ENCODE peak calls at places on chromosomes 4 and X, in nine cellular contexts. W is lower lobe of right lung, E is lung, O is lower leg skin, L is HAP-1, J is AG09309, I is heart left ventricle, V is GM23338, S is astrocyte of the spinal cord. Q is an unnamed sample.

GRCh38 chr4:180665994-180666818 is 1577.0 kb upstream of the TENM3 start:
- DNase-seq in W (no peak), E (no peak), O (no peak), L (peak; percentile 77), J (peak; percentile 1), I (no peak), V (peak; percentile 88), S (peak; percentile 55), Q (no peak)

GRCh38 chr4:76562851-76563803 is 128.1 kb downstream of the SHROOM3 start:
- DNase-seq in W (no peak), E (no peak), O (no peak), L (no peak), J (no peak), I (no peak), V (no peak), S (peak; percentile 47), Q (no peak)

GRCh38 chr4:64272432-64272831 is 136.8 kb downstream of the TECRL start:
- DNase-seq in W (no peak), E (no peak), O (no peak), L (no peak), J (no peak), I (peak; percentile 33), V (no peak), S (peak; percentile 0), Q (no peak)

GRCh38 chrX:150253946-150254615 is 109.0 kb upstream of the MAMLD1 start:
- DNase-seq in W (no peak), E (peak; percentile 26), O (peak; percentile 78), L (no peak), J (no peak), I (no peak), V (no peak), S (peak; percentile 15), Q (no peak)

GRCh38 chr4:89906787-89907521 is 12.3 kb downstream of the MMRN1 start:
- DNase-seq in W (no peak), E (no peak), O (no peak), L (peak; percentile 51), J (no peak), I (no peak), V (no peak), S (no peak), Q (no peak)

GRCh38 chr4:24174622-24175021 is 284.8 kb upstream of the PPARGC1A start:
- DNase-seq in W (no peak), E (no peak), O (no peak), L (no peak), J (no peak), I (no peak), V (no peak), S (no peak), Q (peak; percentile 26)

GRCh38 chrX:68428431-68428830 is 4.9 kb downstream of the OPHN1 start:
- DNase-seq in W (no peak), E (no peak), O (no peak), L (peak; percentile 13), J (no peak), I (no peak), V (no peak), S (peak; percentile 60), Q (no peak)

GRCh38 chrX:40100141-40100536 is 2.4 kb upstream of the BCOR start:
- DNase-seq in W (peak; percentile 60), E (no peak), O (no peak), L (peak; percentile 59), J (no peak), I (no peak), V (no peak), S (no peak), Q (no peak)

GRCh38 chrX:68684291-68684918 is 36.9 kb downstream of the STARD8 start:
- DNase-seq in W (peak; percentile 67), E (no peak), O (no peak), L (peak; percentile 15), J (no peak), I (peak; percentile 87), V (no peak), S (no peak), Q (no peak)

GRCh38 chr4:184416913-184417734 is 57.2 kb downstream of the IRF2 start:
- DNase-seq in W (no peak), E (no peak), O (no peak), L (no peak), J (no peak), I (no peak), V (no peak), S (no peak), Q (no peak)

GRCh38 chr4:39469429-39470077 is 10.7 kb downstream of the LIAS start:
- DNase-seq in W (no peak), E (no peak), O (no peak), L (peak; percentile 70), J (peak; percentile 65), I (no peak), V (peak; percentile 90), S (peak; percentile 90), Q (peak; percentile 54)

GRCh38 chrX:645024-645376 is 14.4 kb downstream of the SHOX start:
- DNase-seq in W (no peak), E (no peak), O (peak; percentile 78), L (no peak), J (no peak), I (no peak), V (peak; percentile 58), S (no peak), Q (no peak)

GRCh38 chr4:172352351-172352750 is 539.1 kb downstream of the GALNTL6 start:
- DNase-seq in W (no peak), E (no peak), O (no peak), L (no peak), J (no peak), I (no peak), V (no peak), S (no peak), Q (no peak)

GRCh38 chr4:73703320-73703719 is 37.0 kb upstream of the CXCL8 start:
- DNase-seq in W (no peak), E (no peak), O (no peak), L (no peak), J (no peak), I (no peak), V (no peak), S (no peak), Q (no peak)

GRCh38 chr4:25913851-25914669 is at the start of gene SMIM20:
- DNase-seq in W (peak; percentile 93), E (peak; percentile 91), O (peak; percentile 97), L (peak; percentile 92), J (no peak), I (peak; percentile 94), V (peak; percentile 94), S (peak; percentile 88), Q (peak; percentile 53)

GRCh38 chr4:145012841-145013240 is 85.2 kb downstream of the ANAPC10 start:
- DNase-seq in W (no peak), E (no peak), O (no peak), L (no peak), J (no peak), I (no peak), V (no peak), S (peak; percentile 65), Q (peak; percentile 25)

GRCh38 chrX:129982300-129983246 is at the start of gene BCORL1:
- DNase-seq in W (peak; percentile 92), E (peak; percentile 91), O (peak; percentile 98), L (peak; percentile 98), J (peak; percentile 77), I (peak; percentile 92), V (peak; percentile 89), S (peak; percentile 93), Q (peak; percentile 79)
- H3K4me3 ChIP-seq in W (no peak within 1 kb of the TSS), E (peak within 1 kb of the TSS; percentile 42), O (no peak within 1 kb of the TSS), L (no peak within 1 kb of the TSS), J (no peak within 1 kb of the TSS), I (no peak within 1 kb of the TSS), V (peak within 1 kb of the TSS; percentile 41), S (no peak within 1 kb of the TSS), Q (peak within 1 kb of the TSS; percentile 52)

DNA sequence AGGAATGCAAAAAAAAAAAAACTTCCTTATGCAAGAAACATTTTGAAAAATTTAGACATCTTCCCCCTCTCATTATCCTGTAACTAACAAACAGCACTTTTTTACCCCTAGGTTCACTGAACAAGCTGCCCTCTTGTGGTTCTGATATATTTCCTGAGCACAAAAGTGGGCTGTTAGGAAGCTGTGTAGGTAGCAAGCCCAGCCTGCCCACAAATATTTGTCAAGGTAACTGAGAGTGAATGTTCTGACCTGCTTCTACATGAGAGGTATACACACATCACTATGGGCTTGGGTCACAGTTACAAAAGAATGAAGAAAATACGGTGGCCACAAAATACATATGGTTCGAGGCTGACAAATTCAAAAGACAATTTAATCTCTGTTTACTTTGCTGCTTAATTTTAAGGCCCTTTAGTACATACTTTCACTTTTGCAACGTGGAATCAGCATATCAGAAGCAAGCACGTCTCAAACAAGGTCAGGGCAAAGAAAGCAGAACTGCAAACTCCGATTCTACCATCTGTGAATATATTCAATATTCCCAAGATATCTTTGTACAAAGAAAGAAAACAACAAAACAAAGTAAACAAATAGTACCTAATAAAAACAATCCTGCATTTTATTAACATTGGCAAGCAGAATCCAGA is 78.6 kb downstream of the RBM47 start:
- DNase-seq in W (no peak), E (peak; percentile 43), O (no peak), L (peak; percentile 37), J (no peak), I (no peak), V (peak; percentile 55), S (peak; percentile 30), Q (no peak)
- H3K4me3 ChIP-seq in W (peak overlapping the region; percentile 35), E (no peak overlapping the region), O (no peak overlapping the region), L (no peak overlapping the region), J (no peak overlapping the region), I (peak overlapping the region; percentile 51), V (no peak overlapping the region), S (no peak overlapping the region), Q (no peak overlapping the region)

GRCh38 chrX:125203379-125203736 is 116.3 kb upstream of the TEX13C start:
- DNase-seq in W (no peak), E (no peak), O (no peak), L (no peak), J (no peak), I (no peak), V (peak; percentile 23), S (no peak), Q (no peak)
- H3K4me3 ChIP-seq in W (peak overlapping the region; percentile 42), E (no peak overlapping the region), O (peak overlapping the region; percentile 12), L (no peak overlapping the region), J (no peak overlapping the region), I (peak overlapping the region; percentile 56), V (peak overlapping the region; percentile 65), S (no peak overlapping the region), Q (peak overlapping the region; percentile 49)

GRCh38 chrX:51804741-51805140 is 61.5 kb downstream of the GSPT2 start:
- DNase-seq in W (no peak), E (no peak), O (no peak), L (no peak), J (no peak), I (no peak), V (peak; percentile 20), S (no peak), Q (no peak)

GRCh38 chrX:51798701-51799100 is 55.5 kb downstream of the GSPT2 start:
- DNase-seq in W (no peak), E (no peak), O (no peak), L (no peak), J (no peak), I (no peak), V (no peak), S (no peak), Q (no peak)

GRCh38 chrX:51802917-51803688 is 59.9 kb downstream of the GSPT2 start:
- DNase-seq in W (peak; percentile 52), E (peak; percentile 57), O (no peak), L (peak; percentile 57), J (no peak), I (peak; percentile 53), V (peak; percentile 85), S (peak; percentile 62), Q (peak; percentile 22)

GRCh38 chrX:51803833-51804232 is 60.6 kb downstream of the GSPT2 start:
- DNase-seq in W (no peak), E (no peak), O (no peak), L (no peak), J (no peak), I (no peak), V (no peak), S (no peak), Q (no peak)
- H3K4me3 ChIP-seq in W (peak overlapping the region; percentile 64), E (no peak overlapping the region), O (no peak overlapping the region), L (no peak overlapping the region), J (no peak overlapping the region), I (peak overlapping the region; percentile 69), V (peak overlapping the region; percentile 59), S (peak overlapping the region; percentile 73), Q (peak overlapping the region; percentile 71)

GRCh38 chr4:126779446-126780166 is 853.2 kb upstream of the INTU start:
- DNase-seq in W (no peak), E (no peak), O (no peak), L (no peak), J (no peak), I (no peak), V (no peak), S (no peak), Q (no peak)
- H3K4me3 ChIP-seq in W (no peak overlapping the region), E (no peak overlapping the region), O (no peak overlapping the region), L (no peak overlapping the region), J (peak overlapping the region; percentile 24), I (no peak overlapping the region), V (no peak overlapping the region), S (no peak overlapping the region), Q (no peak overlapping the region)

Q was measured in skeletal muscle cell.